ENCODE peak calls at places on chromosomes 1 and 21, in five cellular contexts. D, F, N, C and Z are unnamed samples. For H3K36me3, the result is how much of the 10 kb centered on the place peaks cover.

GRCh38 chr1:208430220-208430619 is 186.0 kb upstream of the PLXNA2 start:
- DNase-seq in N (no peak), F (no peak), C (no peak), D (no peak), Z (no peak)

GRCh38 chr1:93437976-93438605 is 9.8 kb upstream of the FNBP1L start:
- DNase-seq in N (peak), D (peak), F (no peak), C (peak), Z (no peak)

GRCh38 chr1:175968486-175969182 is 225.2 kb upstream of the TNR start:
- DNase-seq in C (no peak), N (no peak), F (no peak), D (peak), Z (no peak)

GRCh38 chr1:241413386-241413785 is 56.4 kb upstream of the RGS7 start:
- DNase-seq in F (no peak), D (no peak), C (no peak), N (peak), Z (no peak)

GRCh38 chr1:3342960-3343359 is 111.5 kb upstream of the ARHGEF16 start:
- DNase-seq in N (no peak), D (no peak), C (no peak), F (no peak), Z (no peak)

GRCh38 chr1:213110349-213111300 is 59.6 kb downstream of the RPS6KC1 start:
- DNase-seq in D (no peak), N (no peak), F (no peak), C (no peak), Z (peak)

GRCh38 chr1:109314805-109315204 is 8.0 kb upstream of the MYBPHL start:
- DNase-seq in D (no peak), F (no peak), C (no peak), N (no peak), Z (no peak)

GRCh38 chr1:243343970-243344749 is 88.3 kb downstream of the SDCCAG8 start:
- DNase-seq in N (peak), D (peak), C (peak), F (no peak), Z (no peak)

GRCh38 chr1:180560200-180560867 is 1.6 kb downstream of the OVAAL start:
- DNase-seq in D (no peak), N (no peak), C (no peak), F (no peak), Z (no peak)

GRCh38 chr1:19413999-19414398 is 71.3 kb downstream of the CAPZB start:
- DNase-seq in F (no peak), D (no peak), C (no peak), N (no peak), Z (no peak)

GRCh38 chr1:235250430-235250829 is 77.5 kb downstream of the ARID4B start:
- DNase-seq in N (no peak), F (no peak), D (peak), C (no peak), Z (no peak)

GRCh38 chr1:35988237-35988636 is 57.3 kb downstream of the AGO3 start:
- DNase-seq in F (no peak), C (no peak), D (no peak), N (no peak), Z (no peak)

GRCh38 chr1:44673675-44674112 is 587 bp downstream of the TMEM53 start:
- DNase-seq in D (no peak), N (peak), C (no peak), F (no peak), Z (no peak)

GRCh38 chr1:27412502-27412901 is 20.1 kb downstream of the GPR3 start:
- DNase-seq in N (no peak), C (no peak), D (no peak), F (no peak), Z (no peak)
- H3K36me3 ChIP-seq in N (half or more), C (under half), D (under half), F (under half), Z (half or more)

GRCh38 chr1:155706101-155706619 is 17.3 kb downstream of the DAP3 start:
- DNase-seq in C (no peak), F (no peak), N (peak), D (peak), Z (no peak)
- H3K4me2 ChIP-seq in C (no peak), F (no peak), N (no peak), D (no peak), Z (no peak)

GRCh38 chr1:6331543-6332246 is 61.9 kb downstream of the ACOT7 start:
- DNase-seq in D (no peak), F (no peak), C (no peak), N (no peak), Z (no peak)
- TF ChIP-seq CTCF in D (no peak), F (no peak), C (peak), N (no peak), Z (no peak)

GRCh38 chr21:44805859-44806258 is 4.2 kb upstream of the UBE2G2 start:
- DNase-seq in D (no peak), N (no peak), F (no peak), C (no peak), Z (no peak)
- H3K36me3 ChIP-seq in D (under half), N (half or more), F (under half), C (under half), Z (half or more)

GRCh38 chr1:103514920-103515503 is 10.5 kb upstream of the RNPC3 start:
- DNase-seq in N (peak), D (peak), F (no peak), C (peak), Z (peak)
- H3K4me2 ChIP-seq in N (no peak), D (no peak), F (no peak), C (no peak), Z (no peak)

GRCh38 chr1:233172201-233172600 is 123.3 kb downstream of the PCNX2 start:
- DNase-seq in D (no peak), C (peak), F (no peak), N (peak), Z (no peak)
- TF ChIP-seq CTCF in D (peak), C (peak), F (no peak), N (peak), Z (peak)

GRCh38 chr21:42102516-42102915 is 31.4 kb downstream of the UMODL1 start:
- DNase-seq in C (no peak), F (no peak), N (no peak), D (no peak), Z (no peak)

GRCh38 chr21:42102946-42103345 is 31.8 kb downstream of the UMODL1 start:
- DNase-seq in C (no peak), F (no peak), N (no peak), D (peak), Z (no peak)

GRCh38 chr21:42103843-42104242 is 32.7 kb downstream of the UMODL1 start:
- DNase-seq in C (no peak), F (no peak), N (no peak), D (no peak), Z (no peak)

GRCh38 chr21:42101246-42101645 is 30.1 kb downstream of the UMODL1 start:
- DNase-seq in D (no peak), F (no peak), N (no peak), C (no peak), Z (no peak)

GRCh38 chr21:42102063-42102462 is 30.9 kb downstream of the UMODL1 start:
- DNase-seq in N (peak), D (peak), C (no peak), F (no peak), Z (peak)
- H3K36me3 ChIP-seq in N (under half), D (under half), C (under half), F (under half), Z (under half)

GRCh38 chr1:114118351-114118990 is 35.2 kb downstream of the SYT6 start:
- DNase-seq in N (no peak), C (peak), D (no peak), F (peak), Z (no peak)
- H3K4me2 ChIP-seq in N (no peak), C (peak), D (no peak), F (no peak), Z (no peak)

GRCh38 chr1:224114787-224115175 is 870 bp downstream of the FBXO28 start:
- DNase-seq in F (no peak), N (peak), D (peak), C (peak), Z (no peak)

GRCh38 chr1:224116131-224116530 is 2.2 kb downstream of the FBXO28 start:
- DNase-seq in N (peak), F (no peak), C (peak), D (peak), Z (no peak)

GRCh38 chr1:224113545-224113917 is 380 bp upstream of the FBXO28 start:
- DNase-seq in N (no peak), F (no peak), D (no peak), C (no peak), Z (no peak)

GRCh38 chr1:224113005-224113404 is 906 bp upstream of the FBXO28 start:
- DNase-seq in C (no peak), D (no peak), N (peak), F (no peak), Z (no peak)

DNA sequence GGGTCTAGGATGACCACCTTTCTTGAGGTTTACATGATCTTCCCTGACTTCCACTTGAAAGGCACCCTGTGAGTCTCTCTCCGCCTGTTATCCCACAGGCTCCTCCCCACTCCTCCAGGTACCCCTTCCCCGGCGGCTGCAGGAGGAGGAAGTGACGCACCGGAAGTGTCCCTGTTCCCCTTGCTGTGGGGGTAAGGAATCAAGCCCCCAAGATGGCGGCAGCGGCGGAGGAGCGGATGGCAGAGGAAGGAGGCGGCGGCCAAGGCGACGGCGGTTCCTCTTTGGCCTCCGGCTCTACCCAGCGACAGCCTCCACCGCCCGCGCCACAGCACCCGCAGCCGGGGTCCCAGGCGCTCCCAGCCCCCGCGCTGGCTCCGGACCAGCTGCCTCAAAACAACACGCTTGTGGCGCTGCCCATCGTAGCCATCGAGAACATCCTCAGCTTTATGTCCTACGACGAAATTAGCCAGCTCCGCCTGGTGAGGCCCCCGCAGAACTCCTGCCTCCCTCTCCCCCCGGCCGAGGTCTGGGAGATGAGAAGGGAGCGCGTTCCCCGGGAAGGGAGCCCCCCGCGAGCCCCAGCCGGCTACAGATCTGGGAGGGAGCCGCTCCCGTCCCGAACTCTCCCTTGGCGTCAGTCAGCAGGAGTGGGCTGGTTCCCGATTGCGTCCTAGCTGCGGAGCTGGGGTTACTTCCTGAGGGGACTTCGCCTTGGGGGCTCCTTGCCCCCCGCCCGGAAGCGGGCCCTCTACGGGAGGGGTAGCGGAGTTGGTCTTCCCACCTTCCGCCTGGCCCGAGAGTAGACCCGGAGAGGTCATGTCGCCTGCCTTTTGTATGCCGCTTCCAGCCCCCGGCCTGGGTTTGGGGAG is at the start of gene FBXO28:
- DNase-seq in C (peak), D (peak), N (peak), F (peak), Z (peak)
- TF ChIP-seq CTCF in C (no peak), D (no peak), N (no peak), F (no peak), Z (no peak)